ENCODE peak calls at places on chromosomes 3 and 15, in eight cellular contexts. M is ACHN; V is ELF-1; Q is left ventricle myocardium superior; X is CD8-positive, alpha-beta T cell; U is endothelial cell; Y is bronchial epithelial cell; F is CD8-positive, alpha-beta memory T cell. D is an unnamed sample.

GRCh38 chr3:58752168-58752567 is 85.6 kb upstream of the FAM3D start:
- DNase-seq in Q (no peak), M (no peak), F (no peak), X (no peak), U (no peak), Y (no peak), V (no peak), D (no peak)

GRCh38 chr3:152382312-152383135 is 113.8 kb downstream of the MBNL1 start:
- DNase-seq in X (no peak), U (no peak), Q (no peak), M (peak), Y (no peak), V (no peak), F (no peak), D (no peak)

GRCh38 chr3:64122476-64122875 is 99.2 kb upstream of the PSMD6 start:
- DNase-seq in Y (no peak), F (no peak), X (no peak), V (no peak), M (no peak), Q (peak), U (no peak), D (no peak)

GRCh38 chr3:128170866-128171516 is 17.7 kb downstream of the EEFSEC start:
- DNase-seq in V (peak), Y (peak), Q (no peak), M (peak), F (no peak), U (peak), X (no peak), D (no peak)

GRCh38 chr15:90838066-90838465 is 30.3 kb upstream of the FURIN start:
- DNase-seq in Q (no peak), M (no peak), F (peak), V (no peak), U (no peak), X (peak), Y (no peak), D (peak)

GRCh38 chr3:183966361-183966791 is 51.3 kb downstream of the ABCC5 start:
- DNase-seq in X (no peak), Y (peak), F (no peak), M (no peak), Q (no peak), V (peak), U (no peak), D (no peak)

GRCh38 chr3:143366672-143367071 is 247.1 kb downstream of the CHST2 start:
- DNase-seq in Q (no peak), V (no peak), X (no peak), F (no peak), Y (no peak), U (no peak), M (no peak), D (no peak)

GRCh38 chr15:90684281-90684680 is 32.9 kb upstream of the BLM start:
- DNase-seq in U (no peak), Y (no peak), X (no peak), V (no peak), Q (no peak), F (no peak), M (no peak), D (no peak)

GRCh38 chr3:8152826-8153418 is 348.7 kb upstream of the LMCD1 start:
- DNase-seq in F (no peak), V (no peak), X (no peak), M (peak), Q (no peak), U (peak), Y (no peak), D (no peak)

GRCh38 chr15:67520976-67521769 is at the start of gene C15orf61:
- DNase-seq in F (peak), X (peak), Y (peak), U (peak), Q (peak), M (peak), V (peak), D (peak)

GRCh38 chr3:43742935-43743334 is 52.2 kb downstream of the ABHD5 start:
- DNase-seq in Q (no peak), M (no peak), Y (no peak), U (no peak), V (no peak), F (no peak), X (no peak), D (no peak)

GRCh38 chr15:100849021-100849831 is 30.4 kb upstream of the ALDH1A3 start:
- DNase-seq in V (peak), Q (peak), F (peak), Y (peak), U (peak), M (peak), X (peak), D (peak)

GRCh38 chr3:107545680-107546120 is 22.9 kb downstream of the BBX start:
- DNase-seq in F (no peak), U (no peak), Q (no peak), M (no peak), X (no peak), V (no peak), Y (no peak), D (no peak)

GRCh38 chr3:107265526-107265925 is 111.7 kb upstream of the CCDC54 start:
- DNase-seq in V (no peak), U (no peak), F (no peak), X (no peak), Q (no peak), Y (no peak), M (no peak), D (no peak)

GRCh38 chr3:131807822-131808221 is 227.0 kb downstream of the CPNE4 start:
- DNase-seq in X (no peak), Q (no peak), Y (no peak), F (no peak), V (no peak), U (no peak), M (no peak), D (no peak)

GRCh38 chr3:68033850-68034249 is 379.4 kb upstream of the SUCLG2 start:
- DNase-seq in X (no peak), Q (no peak), Y (no peak), U (no peak), V (no peak), F (no peak), M (no peak), D (no peak)

GRCh38 chr3:181726351-181727121 is 14.8 kb downstream of the SOX2 start:
- DNase-seq in U (peak), X (no peak), Y (peak), V (peak), Q (no peak), F (no peak), M (no peak), D (no peak)

GRCh38 chr3:115800489-115801080 is 177.3 kb downstream of the GAP43 start:
- DNase-seq in X (no peak), Y (peak), M (no peak), Q (no peak), F (no peak), V (no peak), U (no peak), D (no peak)

GRCh38 chr3:12875857-12876451 is 34.6 kb upstream of the RPL32 start:
- DNase-seq in F (no peak), V (peak), X (no peak), Y (no peak), U (peak), M (no peak), Q (peak), D (no peak)